ENCODE peak calls at places on chromosomes 7 and 10, in ten cellular contexts. One of them, this sample, is unnamed.

GRCh38 chr7:14380881-14381280 is 391.4 kb upstream of the ETV1 start:
- DNase-seq in effector memory CD4-positive, alpha-beta T cell: no peak
- DNase-seq in breast epithelium: no peak
- DNase-seq in K562: no peak
- DNase-seq in DND-41: no peak
- DNase-seq in ascending aorta: no peak
- DNase-seq in adrenal gland: no peak
- DNase-seq in IMR-90: no peak
- DNase-seq in left ventricle myocardium inferior: no peak
- DNase-seq in cardiac muscle cell: no peak
- DNase-seq in this sample: no peak

GRCh38 chr10:14124951-14125350 is 205.8 kb downstream of the FRMD4A start:
- DNase-seq in DND-41: no peak
- DNase-seq in ascending aorta: no peak
- DNase-seq in left ventricle myocardium inferior: no peak
- DNase-seq in cardiac muscle cell: no peak
- DNase-seq in effector memory CD4-positive, alpha-beta T cell: no peak
- DNase-seq in K562: no peak
- DNase-seq in IMR-90: peak; percentile 46
- DNase-seq in breast epithelium: no peak
- DNase-seq in adrenal gland: no peak
- DNase-seq in this sample: no peak

GRCh38 chr10:76036410-76036940 is 605.1 kb downstream of the LRMDA start:
- DNase-seq in cardiac muscle cell: peak; percentile 77
- DNase-seq in DND-41: peak; percentile 56
- DNase-seq in IMR-90: peak; percentile 56
- DNase-seq in adrenal gland: peak; percentile 82
- DNase-seq in ascending aorta: peak; percentile 18
- DNase-seq in effector memory CD4-positive, alpha-beta T cell: no peak
- DNase-seq in K562: peak; percentile 76
- DNase-seq in breast epithelium: peak; percentile 52
- DNase-seq in left ventricle myocardium inferior: peak; percentile 75
- DNase-seq in this sample: peak; percentile 29

GRCh38 chr10:14253079-14253478 is 77.6 kb downstream of the FRMD4A start:
- DNase-seq in K562: no peak
- DNase-seq in cardiac muscle cell: no peak
- DNase-seq in adrenal gland: no peak
- DNase-seq in effector memory CD4-positive, alpha-beta T cell: no peak
- DNase-seq in ascending aorta: no peak
- DNase-seq in IMR-90: no peak
- DNase-seq in breast epithelium: no peak
- DNase-seq in DND-41: no peak
- DNase-seq in left ventricle myocardium inferior: no peak
- DNase-seq in this sample: no peak

GRCh38 chr7:16647435-16647960 is 1.5 kb downstream of the BZW2 start:
- DNase-seq in effector memory CD4-positive, alpha-beta T cell: no peak
- DNase-seq in DND-41: no peak
- DNase-seq in ascending aorta: no peak
- DNase-seq in cardiac muscle cell: no peak
- DNase-seq in K562: no peak
- DNase-seq in adrenal gland: no peak
- DNase-seq in breast epithelium: no peak
- DNase-seq in IMR-90: peak; percentile 36
- DNase-seq in left ventricle myocardium inferior: no peak
- DNase-seq in this sample: no peak

GRCh38 chr7:825386-825785 is 6.9 kb upstream of the SUN1 start:
- DNase-seq in IMR-90: peak; percentile 74
- DNase-seq in adrenal gland: no peak
- DNase-seq in effector memory CD4-positive, alpha-beta T cell: no peak
- DNase-seq in DND-41: no peak
- DNase-seq in ascending aorta: no peak
- DNase-seq in cardiac muscle cell: no peak
- DNase-seq in K562: no peak
- DNase-seq in left ventricle myocardium inferior: no peak
- DNase-seq in breast epithelium: no peak
- DNase-seq in this sample: no peak

GRCh38 chr7:45646207-45646821 is 72.1 kb downstream of the ADCY1 start:
- DNase-seq in DND-41: no peak
- DNase-seq in cardiac muscle cell: no peak
- DNase-seq in effector memory CD4-positive, alpha-beta T cell: no peak
- DNase-seq in left ventricle myocardium inferior: no peak
- DNase-seq in ascending aorta: no peak
- DNase-seq in K562: no peak
- DNase-seq in breast epithelium: no peak
- DNase-seq in IMR-90: no peak
- DNase-seq in adrenal gland: no peak
- DNase-seq in this sample: no peak

GRCh38 chr7:51645707-51646298 is 329.2 kb upstream of the COBL start:
- DNase-seq in breast epithelium: no peak
- DNase-seq in adrenal gland: no peak
- DNase-seq in DND-41: no peak
- DNase-seq in IMR-90: no peak
- DNase-seq in left ventricle myocardium inferior: no peak
- DNase-seq in K562: no peak
- DNase-seq in ascending aorta: no peak
- DNase-seq in cardiac muscle cell: no peak
- DNase-seq in effector memory CD4-positive, alpha-beta T cell: no peak
- DNase-seq in this sample: no peak

GRCh38 chr7:35565927-35566326 is 129.0 kb downstream of the HERPUD2 start:
- DNase-seq in adrenal gland: no peak
- DNase-seq in cardiac muscle cell: peak; percentile 10
- DNase-seq in left ventricle myocardium inferior: no peak
- DNase-seq in effector memory CD4-positive, alpha-beta T cell: no peak
- DNase-seq in ascending aorta: no peak
- DNase-seq in DND-41: no peak
- DNase-seq in K562: no peak
- DNase-seq in breast epithelium: no peak
- DNase-seq in IMR-90: no peak
- DNase-seq in this sample: no peak

GRCh38 chr7:6651866-6652445 is 14.8 kb downstream of the ZNF316 start:
- DNase-seq in IMR-90: no peak
- DNase-seq in cardiac muscle cell: no peak
- DNase-seq in left ventricle myocardium inferior: no peak
- DNase-seq in ascending aorta: no peak
- DNase-seq in effector memory CD4-positive, alpha-beta T cell: no peak
- DNase-seq in breast epithelium: no peak
- DNase-seq in adrenal gland: no peak
- DNase-seq in K562: peak; percentile 10
- DNase-seq in DND-41: no peak
- DNase-seq in this sample: no peak

GRCh38 chr7:6654113-6654841 is 17.2 kb downstream of the ZNF316 start:
- DNase-seq in cardiac muscle cell: no peak
- DNase-seq in DND-41: no peak
- DNase-seq in K562: no peak
- DNase-seq in breast epithelium: no peak
- DNase-seq in IMR-90: no peak
- DNase-seq in left ventricle myocardium inferior: no peak
- DNase-seq in ascending aorta: no peak
- DNase-seq in adrenal gland: no peak
- DNase-seq in effector memory CD4-positive, alpha-beta T cell: no peak
- DNase-seq in this sample: no peak

GRCh38 chr7:6654842-6655610 is 17.9 kb downstream of the ZNF316 start:
- DNase-seq in DND-41: no peak
- DNase-seq in K562: peak; percentile 8
- DNase-seq in adrenal gland: no peak
- DNase-seq in ascending aorta: no peak
- DNase-seq in effector memory CD4-positive, alpha-beta T cell: no peak
- DNase-seq in cardiac muscle cell: no peak
- DNase-seq in IMR-90: no peak
- DNase-seq in left ventricle myocardium inferior: no peak
- DNase-seq in breast epithelium: no peak
- DNase-seq in this sample: no peak

GRCh38 chr7:6652446-6653011 is 15.4 kb downstream of the ZNF316 start:
- DNase-seq in cardiac muscle cell: no peak
- DNase-seq in IMR-90: no peak
- DNase-seq in breast epithelium: no peak
- DNase-seq in DND-41: no peak
- DNase-seq in adrenal gland: no peak
- DNase-seq in left ventricle myocardium inferior: no peak
- DNase-seq in K562: peak; percentile 21
- DNase-seq in effector memory CD4-positive, alpha-beta T cell: no peak
- DNase-seq in ascending aorta: no peak
- DNase-seq in this sample: no peak

DNA sequence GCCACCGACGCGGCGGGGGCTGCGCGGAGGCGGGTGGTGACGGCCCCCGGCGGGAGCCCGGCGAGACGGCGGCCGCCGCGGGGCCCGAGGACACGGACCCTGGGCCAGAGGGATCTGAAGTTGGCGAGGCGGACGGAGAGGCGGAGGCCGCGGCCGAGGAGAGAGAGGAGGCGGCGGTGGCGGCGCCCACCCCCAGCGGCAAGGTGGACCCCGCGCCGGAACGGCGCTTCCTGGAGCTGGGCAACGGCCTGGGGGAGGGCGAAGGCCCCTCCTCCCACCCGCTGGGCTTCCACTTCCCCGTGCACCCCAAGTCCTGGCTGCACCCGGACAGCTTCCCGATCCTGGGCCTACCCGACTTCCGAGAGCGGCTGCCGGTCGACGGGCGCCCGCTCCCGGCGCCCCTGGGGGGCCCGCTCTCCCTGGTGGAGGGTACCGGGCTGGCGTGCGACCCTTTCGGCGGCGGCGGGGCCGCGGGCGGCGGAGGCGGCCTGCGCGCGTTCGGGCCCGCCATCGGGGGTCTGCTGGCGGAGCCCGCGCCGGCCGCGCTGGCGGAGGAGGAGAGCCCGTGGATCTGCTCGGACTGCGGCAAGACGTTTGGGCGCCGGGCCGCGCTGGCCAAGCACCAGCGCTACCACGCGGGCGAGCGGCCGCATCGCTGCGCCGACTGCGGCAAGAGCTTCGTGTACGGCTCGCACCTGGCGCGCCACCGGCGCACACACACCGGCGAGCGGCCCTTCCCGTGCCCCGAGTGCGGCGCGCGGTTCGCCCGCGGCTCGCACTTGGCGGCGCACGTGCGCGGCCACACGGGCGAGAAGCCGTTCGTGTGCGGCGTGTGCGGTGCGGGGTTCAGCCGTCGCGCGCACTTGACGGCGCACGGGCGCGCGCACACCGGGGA is 16.2 kb downstream of the ZNF316 start:
- DNase-seq in adrenal gland: no peak
- DNase-seq in K562: peak; percentile 11
- DNase-seq in effector memory CD4-positive, alpha-beta T cell: no peak
- DNase-seq in cardiac muscle cell: no peak
- DNase-seq in IMR-90: no peak
- DNase-seq in left ventricle myocardium inferior: no peak
- DNase-seq in DND-41: no peak
- DNase-seq in breast epithelium: no peak
- DNase-seq in ascending aorta: no peak
- DNase-seq in this sample: no peak
- H3K9me3 ChIP-seq in adrenal gland: no peaks in the 10 kb centered on the region
- H3K9me3 ChIP-seq in K562: peaks cover 12% of the 10 kb centered on the region
- H3K9me3 ChIP-seq in effector memory CD4-positive, alpha-beta T cell: no peaks in the 10 kb centered on the region
- H3K9me3 ChIP-seq in cardiac muscle cell: no peaks in the 10 kb centered on the region
- H3K9me3 ChIP-seq in IMR-90: peaks cover 40% of the 10 kb centered on the region
- H3K9me3 ChIP-seq in left ventricle myocardium inferior: peaks cover 6% of the 10 kb centered on the region
- H3K9me3 ChIP-seq in DND-41: peaks cover 7% of the 10 kb centered on the region
- H3K9me3 ChIP-seq in breast epithelium: peaks cover 6% of the 10 kb centered on the region
- H3K9me3 ChIP-seq in ascending aorta: no peaks in the 10 kb centered on the region
- H3K9me3 ChIP-seq in this sample: no peaks in the 10 kb centered on the region

DNA sequence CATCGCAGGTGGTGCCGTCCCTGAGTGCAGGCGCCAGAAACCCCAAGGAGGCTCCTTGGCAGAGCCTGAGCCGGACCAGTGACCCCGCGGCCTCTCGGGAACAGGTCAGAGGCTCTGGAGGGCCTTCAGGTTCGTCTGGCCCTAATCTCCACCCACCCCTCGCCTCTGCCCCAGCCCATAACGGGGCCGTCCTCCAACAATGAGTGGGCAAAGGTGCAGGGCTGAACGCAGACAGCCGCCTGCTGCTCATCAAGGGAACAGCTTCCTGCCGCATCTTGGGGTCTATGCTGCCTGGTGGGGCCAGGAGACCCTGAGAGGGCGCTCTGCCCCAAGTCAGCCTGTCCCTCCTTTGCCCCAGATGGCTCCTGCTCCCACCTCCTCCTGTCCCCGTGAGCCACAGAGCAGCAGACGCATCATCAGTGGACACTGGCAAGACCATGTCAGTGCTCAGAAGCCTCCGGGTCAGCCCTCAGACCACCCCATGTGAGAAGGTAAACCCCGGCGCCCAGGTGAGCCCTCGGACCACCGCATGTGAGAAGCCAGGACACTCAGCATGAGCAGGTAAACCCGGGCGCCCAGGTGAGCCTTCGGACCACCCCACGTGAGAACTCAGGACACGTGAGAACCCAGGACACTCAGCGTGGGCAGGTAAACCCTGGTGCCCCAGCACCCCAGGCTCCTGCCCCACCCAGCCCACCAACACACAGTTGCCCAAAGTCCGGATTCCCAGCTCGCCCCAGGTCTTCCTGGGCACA is 142.0 kb downstream of the PTPRN2 start:
- DNase-seq in cardiac muscle cell: no peak
- DNase-seq in IMR-90: no peak
- DNase-seq in left ventricle myocardium inferior: no peak
- DNase-seq in breast epithelium: no peak
- DNase-seq in K562: no peak
- DNase-seq in effector memory CD4-positive, alpha-beta T cell: no peak
- DNase-seq in adrenal gland: no peak
- DNase-seq in ascending aorta: no peak
- DNase-seq in DND-41: no peak
- DNase-seq in this sample: no peak
- H3K9me3 ChIP-seq in cardiac muscle cell: no peaks in the 10 kb centered on the region
- H3K9me3 ChIP-seq in IMR-90: peaks cover 69% of the 10 kb centered on the region
- H3K9me3 ChIP-seq in left ventricle myocardium inferior: no peaks in the 10 kb centered on the region
- H3K9me3 ChIP-seq in breast epithelium: no peaks in the 10 kb centered on the region
- H3K9me3 ChIP-seq in K562: no peaks in the 10 kb centered on the region
- H3K9me3 ChIP-seq in effector memory CD4-positive, alpha-beta T cell: no peaks in the 10 kb centered on the region
- H3K9me3 ChIP-seq in adrenal gland: no peaks in the 10 kb centered on the region
- H3K9me3 ChIP-seq in ascending aorta: no peaks in the 10 kb centered on the region
- H3K9me3 ChIP-seq in DND-41: peaks cover 8% of the 10 kb centered on the region
- H3K9me3 ChIP-seq in this sample: no peaks in the 10 kb centered on the region

DNA sequence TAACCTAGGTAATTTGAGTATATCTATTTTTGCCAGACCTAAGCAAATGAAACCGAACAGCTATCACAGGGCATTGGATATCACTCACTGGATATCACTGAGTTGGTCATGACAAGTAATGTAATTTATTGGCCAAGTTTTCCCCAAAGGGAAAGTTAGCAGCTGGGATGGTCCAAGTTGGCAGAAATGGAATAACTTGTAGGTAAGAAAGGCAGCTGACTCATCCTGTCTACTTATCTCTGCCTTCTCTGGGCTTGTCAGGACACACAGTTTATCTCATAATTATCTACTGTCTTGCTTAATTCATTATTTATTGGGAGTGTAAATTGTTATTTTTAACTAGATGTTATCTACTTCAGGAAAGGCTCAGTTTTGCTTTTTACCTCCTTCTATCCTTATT is 502.0 kb upstream of the DPP6 start:
- DNase-seq in effector memory CD4-positive, alpha-beta T cell: no peak
- DNase-seq in breast epithelium: no peak
- DNase-seq in left ventricle myocardium inferior: no peak
- DNase-seq in IMR-90: no peak
- DNase-seq in DND-41: no peak
- DNase-seq in cardiac muscle cell: no peak
- DNase-seq in ascending aorta: no peak
- DNase-seq in adrenal gland: no peak
- DNase-seq in K562: no peak
- DNase-seq in this sample: no peak
- H3K9me3 ChIP-seq in effector memory CD4-positive, alpha-beta T cell: no peaks in the 10 kb centered on the region
- H3K9me3 ChIP-seq in breast epithelium: peaks cover 7% of the 10 kb centered on the region
- H3K9me3 ChIP-seq in left ventricle myocardium inferior: no peaks in the 10 kb centered on the region
- H3K9me3 ChIP-seq in IMR-90: peaks cover 25% of the 10 kb centered on the region
- H3K9me3 ChIP-seq in DND-41: no peaks in the 10 kb centered on the region
- H3K9me3 ChIP-seq in cardiac muscle cell: no peaks in the 10 kb centered on the region
- H3K9me3 ChIP-seq in ascending aorta: no peaks in the 10 kb centered on the region
- H3K9me3 ChIP-seq in adrenal gland: peaks cover 4% of the 10 kb centered on the region
- H3K9me3 ChIP-seq in K562: no peaks in the 10 kb centered on the region
- H3K9me3 ChIP-seq in this sample: peaks cover 4% of the 10 kb centered on the region

GRCh38 chr7:48140001-48140681 is 31.1 kb upstream of the ABCA13 start:
- DNase-seq in effector memory CD4-positive, alpha-beta T cell: no peak
- DNase-seq in adrenal gland: no peak
- DNase-seq in cardiac muscle cell: peak; percentile 33
- DNase-seq in IMR-90: no peak
- DNase-seq in ascending aorta: no peak
- DNase-seq in left ventricle myocardium inferior: no peak
- DNase-seq in K562: no peak
- DNase-seq in breast epithelium: no peak
- DNase-seq in DND-41: no peak
- DNase-seq in this sample: no peak
- H3K9me3 ChIP-seq in effector memory CD4-positive, alpha-beta T cell: no peaks in the 10 kb centered on the region
- H3K9me3 ChIP-seq in adrenal gland: no peaks in the 10 kb centered on the region
- H3K9me3 ChIP-seq in cardiac muscle cell: no peaks in the 10 kb centered on the region
- H3K9me3 ChIP-seq in IMR-90: no peaks in the 10 kb centered on the region
- H3K9me3 ChIP-seq in ascending aorta: no peaks in the 10 kb centered on the region
- H3K9me3 ChIP-seq in left ventricle myocardium inferior: peaks cover 6% of the 10 kb centered on the region
- H3K9me3 ChIP-seq in K562: no peaks in the 10 kb centered on the region
- H3K9me3 ChIP-seq in breast epithelium: no peaks in the 10 kb centered on the region
- H3K9me3 ChIP-seq in DND-41: no peaks in the 10 kb centered on the region
- H3K9me3 ChIP-seq in this sample: no peaks in the 10 kb centered on the region